ENCODE peak calls at places on chromosomes 3 and 15, in five cellular contexts. V is nucleus accumbens, X is A549, G is PC-3, Q is neural crest cell. M is an unnamed sample.

GRCh38 chr15:44370830-44371229 is 56.6 kb upstream of the CTDSPL2 start:
- DNase-seq in G (no peak), Q (no peak), X (peak), V (no peak), M (no peak)

GRCh38 chr3:179713643-179714090 is 60.8 kb downstream of the USP13 start:
- DNase-seq in V (no peak), G (no peak), X (no peak), Q (no peak), M (no peak)

GRCh38 chr15:43127752-43128151 is 5.6 kb upstream of the TMEM62 start:
- DNase-seq in G (peak), Q (no peak), V (no peak), X (no peak), M (no peak)

GRCh38 chr15:60392986-60393811 is 4.6 kb downstream of the ANXA2 start:
- DNase-seq in Q (no peak), G (peak), V (no peak), X (peak), M (no peak)

GRCh38 chr15:72585659-72586058 is 68.8 kb upstream of the GOLGA6B start:
- DNase-seq in X (peak), G (peak), Q (no peak), V (no peak), M (no peak)

GRCh38 chr3:138348107-138348949 is at the start of gene MRAS:
- DNase-seq in Q (peak), G (peak), V (no peak), X (peak), M (peak)

GRCh38 chr3:126287536-126288181 is 69.5 kb downstream of the KLF15 start:
- DNase-seq in X (no peak), V (peak), G (no peak), Q (peak), M (peak)

GRCh38 chr15:58080398-58080797 is 14.9 kb upstream of the ALDH1A2 start:
- DNase-seq in Q (no peak), V (no peak), G (no peak), X (no peak), M (no peak)

GRCh38 chr3:194725346-194725745 is 39.7 kb downstream of the FAM43A start:
- DNase-seq in X (no peak), Q (no peak), G (no peak), V (no peak), M (no peak)

GRCh38 chr3:147191795-147192385 is 214.5 kb downstream of the ZIC4 start:
- DNase-seq in Q (peak), V (no peak), G (peak), X (peak), M (no peak)

GRCh38 chr3:40120816-40121215 is 188.7 kb upstream of the EIF1B start:
- DNase-seq in G (peak), X (peak), Q (no peak), V (no peak), M (no peak)

GRCh38 chr3:129007792-129008191 is 6.7 kb downstream of the EFCC1 start:
- DNase-seq in Q (no peak), V (no peak), X (no peak), G (no peak), M (no peak)

GRCh38 chr15:65055201-65055870 is 10.1 kb downstream of the SLC51B start:
- DNase-seq in X (no peak), V (no peak), Q (no peak), G (peak), M (no peak)

GRCh38 chr3:128439226-128439625 is 27.5 kb downstream of the DNAJB8 start:
- DNase-seq in G (no peak), X (no peak), Q (no peak), V (no peak), M (no peak)

GRCh38 chr3:86969500-86970189 is 21.3 kb downstream of the VGLL3 start:
- DNase-seq in X (peak), G (peak), V (no peak), Q (no peak), M (no peak)

GRCh38 chr3:188338081-188338480 is 184.1 kb downstream of the LPP start:
- DNase-seq in V (no peak), X (no peak), Q (no peak), G (no peak), M (no peak)

GRCh38 chr15:59268199-59268979 is 61.7 kb downstream of the LDHAL6B start:
- DNase-seq in V (no peak), G (peak), Q (no peak), X (peak), M (no peak)

GRCh38 chr15:95365615-95366107 is 964.8 kb upstream of the NR2F2 start:
- DNase-seq in G (no peak), X (no peak), Q (no peak), V (no peak), M (no peak)

GRCh38 chr3:188734395-188734794 is 437.4 kb upstream of the TPRG1 start:
- DNase-seq in V (no peak), G (no peak), Q (no peak), X (no peak), M (no peak)

GRCh38 chr3:171108066-171108465 is 81.5 kb upstream of the SLC2A2 start:
- DNase-seq in X (peak), G (peak), Q (no peak), V (no peak), M (no peak)

GRCh38 chr15:62625421-62626033 is 417.0 kb upstream of the TPM1 start:
- DNase-seq in Q (no peak), G (no peak), X (no peak), V (no peak), M (no peak)

GRCh38 chr3:129428382-129429079 is at the start of gene EFCAB12:
- DNase-seq in Q (peak), X (peak), G (peak), V (peak), M (peak)

GRCh38 chr3:119627461-119627860 is 29.8 kb downstream of the PLA1A start:
- DNase-seq in V (no peak), Q (no peak), G (no peak), X (no peak), M (no peak)

GRCh38 chr3:148643389-148643840 is 54.3 kb upstream of the AGTR1 start:
- DNase-seq in Q (no peak), G (no peak), V (no peak), X (peak), M (no peak)